ENCODE peak calls at places on chromosomes 7 and 10, in five cellular contexts. K is mammary epithelial cell; D is SHP77; G is CD8-positive, alpha-beta T cell; V is stimulated activated CD4-positive, alpha-beta T cell treated with anti-CD3 and anti-CD28 coated beads, Interleukin-1b, Interleukin-23, amount 100 ng/mL, for 4 hours. M is an unnamed sample.
A peak's percentile ranks its signal among the peaks of the same experiment; 100 is the strongest.

GRCh38 chr10:93165367-93165766 is 91.7 kb downstream of the CYP26A1 start:
- DNase-seq in G (no peak), D (no peak), K (no peak), V (no peak), M (no peak)

GRCh38 chr7:108311446-108312168 is 144.6 kb downstream of the NRCAM start:
- DNase-seq in G (no peak), V (no peak), K (peak; percentile 95), D (no peak), M (no peak)

GRCh38 chr10:49070701-49071100 is 44.6 kb downstream of the VSTM4 start:
- DNase-seq in V (no peak), K (no peak), D (no peak), G (peak; percentile 34), M (no peak)

GRCh38 chr7:114356133-114356532 is 58.5 kb upstream of the FOXP2 start:
- DNase-seq in V (no peak), K (peak; percentile 65), G (no peak), D (no peak), M (no peak)

GRCh38 chr7:30780909-30781308 is 9.7 kb downstream of the MINDY4 start:
- DNase-seq in G (no peak), V (no peak), K (no peak), D (no peak), M (no peak)

GRCh38 chr10:37794305-37794976 is 63.0 kb downstream of the ZNF248 start:
- DNase-seq in V (no peak), D (no peak), K (no peak), G (no peak), M (no peak)

GRCh38 chr7:2738110-2738509 is 50.1 kb downstream of the AMZ1 start:
- DNase-seq in G (no peak), D (no peak), V (no peak), K (no peak), M (no peak)

GRCh38 chr7:106618480-106618879 is 42.5 kb downstream of the CCDC71L start:
- DNase-seq in D (no peak), G (no peak), K (no peak), V (no peak), M (no peak)

GRCh38 chr10:92757066-92757716 is 67.4 kb downstream of the HHEX start:
- DNase-seq in G (no peak), V (no peak), D (no peak), K (peak; percentile 31), M (no peak)

GRCh38 chr10:64846706-64847105 is 1325.5 kb downstream of the REEP3 start:
- DNase-seq in V (no peak), G (no peak), K (no peak), D (no peak), M (no peak)

GRCh38 chr10:46546591-46547330 is 9.7 kb downstream of the GPRIN2 start:
- DNase-seq in G (peak; percentile 48), V (no peak), K (peak; percentile 65), D (no peak), M (peak; percentile 8)

GRCh38 chr10:5559642-5560141 is 34.9 kb downstream of the CALML3 start:
- DNase-seq in G (no peak), D (no peak), V (no peak), K (no peak), M (no peak)

GRCh38 chr10:63819753-63820347 is 298.6 kb downstream of the REEP3 start:
- DNase-seq in K (peak; percentile 36), D (peak; percentile 10), V (no peak), G (no peak), M (peak; percentile 61)

GRCh38 chr7:119931230-119931824 is 341.6 kb upstream of the KCND2 start:
- DNase-seq in G (no peak), K (no peak), V (no peak), D (no peak), M (no peak)

GRCh38 chr7:66183700-66184099 is 21.4 kb upstream of the TPST1 start:
- DNase-seq in V (no peak), K (peak; percentile 61), D (no peak), G (no peak), M (peak; percentile 33)

GRCh38 chr10:58651040-58651439 is 138.4 kb downstream of the BICC1 start:
- DNase-seq in G (no peak), V (no peak), D (no peak), K (no peak), M (no peak)

GRCh38 chr10:33719005-33719703 is 384.7 kb upstream of the NRP1 start:
- DNase-seq in V (no peak), K (no peak), G (no peak), D (no peak), M (no peak)

GRCh38 chr10:99461230-99461629 is 30.8 kb upstream of the GOT1 start:
- DNase-seq in G (no peak), K (peak; percentile 80), V (no peak), D (no peak), M (no peak)

GRCh38 chr7:1752771-1753562 is 82.9 kb downstream of the ELFN1 start:
- DNase-seq in V (no peak), G (no peak), D (no peak), K (no peak), M (no peak)

GRCh38 chr7:26698806-26699205 is 165.6 kb downstream of the SKAP2 start:
- DNase-seq in V (no peak), G (no peak), K (no peak), D (no peak), M (no peak)